ENCODE peak calls at places on chromosome 3, in six cellular contexts. F, K, Q, P, M and Y are unnamed samples.

GRCh38 chr3:37141676-37142075 is 32.7 kb downstream of the LRRFIP2 start:
- DNase-seq in F (no peak), P (no peak), M (no peak), Q (no peak), K (no peak), Y (no peak)

GRCh38 chr3:72042397-72043211 is 257.7 kb upstream of the PROK2 start:
- DNase-seq in P (no peak), F (no peak), K (peak; percentile 68), M (no peak), Q (peak; percentile 91), Y (peak; percentile 88)

GRCh38 chr3:52112056-52112455 is 42.2 kb downstream of the POC1A start:
- DNase-seq in Q (no peak), K (peak; percentile 11), P (no peak), M (no peak), F (no peak), Y (no peak)

GRCh38 chr3:164641071-164641470 is 437.2 kb downstream of the SI start:
- DNase-seq in F (no peak), P (no peak), K (no peak), Q (peak; percentile 57), M (no peak), Y (peak; percentile 52)

GRCh38 chr3:188432826-188433525 is 279.0 kb downstream of the LPP start:
- DNase-seq in M (peak; percentile 67), K (no peak), F (no peak), Q (peak; percentile 32), P (no peak), Y (peak; percentile 35)

GRCh38 chr3:60931452-60931851 is 319.8 kb downstream of the FHIT start:
- DNase-seq in P (no peak), M (no peak), K (no peak), F (no peak), Q (no peak), Y (no peak)

GRCh38 chr3:144415492-144415891 is 443.9 kb downstream of the DIPK2A start:
- DNase-seq in F (no peak), Q (no peak), P (no peak), K (no peak), M (no peak), Y (no peak)

GRCh38 chr3:153640689-153641308 is 478.8 kb downstream of the RAP2B start:
- DNase-seq in P (no peak), F (peak; percentile 2), K (no peak), Q (no peak), M (no peak), Y (no peak)

GRCh38 chr3:71502066-71502465 is 81.5 kb downstream of the FOXP1 start:
- DNase-seq in P (no peak), Q (no peak), F (no peak), M (no peak), K (no peak), Y (no peak)

GRCh38 chr3:157075693-157076420 is 84.1 kb downstream of the CCNL1 start:
- DNase-seq in P (no peak), M (no peak), Q (peak; percentile 85), F (no peak), K (no peak), Y (peak; percentile 48)

GRCh38 chr3:10142707-10143560 is 1.4 kb downstream of the VHL start:
- DNase-seq in F (no peak), K (no peak), P (no peak), Q (no peak), M (no peak), Y (peak; percentile 58)

GRCh38 chr3:64054488-64054887 is 31.2 kb upstream of the PSMD6 start:
- DNase-seq in P (no peak), K (no peak), F (no peak), Q (no peak), M (no peak), Y (no peak)

GRCh38 chr3:194450341-194450740 is 36.5 kb downstream of the ATP13A3 start:
- DNase-seq in M (no peak), P (no peak), F (no peak), Q (no peak), K (no peak), Y (no peak)

GRCh38 chr3:49248828-49249227 is 28.2 kb downstream of the C3orf62 start:
- DNase-seq in M (peak; percentile 29), F (no peak), P (no peak), K (no peak), Q (peak; percentile 40), Y (peak; percentile 42)

GRCh38 chr3:42546691-42547213 is 35.0 kb downstream of the SEC22C start:
- DNase-seq in F (no peak), Q (no peak), P (no peak), M (no peak), K (no peak), Y (no peak)

GRCh38 chr3:176799675-176800074 is 397.6 kb downstream of the TBL1XR1 start:
- DNase-seq in P (no peak), F (peak; percentile 6), Q (no peak), M (no peak), K (no peak), Y (no peak)

GRCh38 chr3:190811775-190812480 is 50.6 kb downstream of the GMNC start:
- DNase-seq in Q (peak; percentile 60), F (peak; percentile 81), M (peak; percentile 33), P (no peak), K (no peak), Y (peak; percentile 81)

GRCh38 chr3:145904138-145904537 is 256.8 kb downstream of the PLOD2 start:
- DNase-seq in Q (no peak), K (no peak), M (no peak), F (no peak), P (no peak), Y (no peak)

GRCh38 chr3:128322030-128323022 is 144.4 kb downstream of the DNAJB8 start:
- DNase-seq in P (no peak), Q (peak; percentile 50), M (peak; percentile 42), F (peak; percentile 69), K (peak; percentile 63), Y (peak; percentile 50)

GRCh38 chr3:52614689-52615088 is 71.0 kb downstream of the PBRM1 start:
- DNase-seq in Q (no peak), M (no peak), P (no peak), F (no peak), K (no peak), Y (peak; percentile 42)

GRCh38 chr3:156626104-156626503 is 48.3 kb upstream of the TIPARP start:
- DNase-seq in M (no peak), P (no peak), Q (no peak), F (no peak), K (no peak), Y (no peak)

GRCh38 chr3:116743062-116743461 is 33.5 kb downstream of the TUSC7 start:
- DNase-seq in M (no peak), K (no peak), F (no peak), P (no peak), Q (no peak), Y (no peak)

GRCh38 chr3:53996153-53996861 is 104.6 kb upstream of the SELENOK start:
- DNase-seq in P (no peak), K (no peak), Q (no peak), F (no peak), M (no peak), Y (no peak)

GRCh38 chr3:62822905-62823304 is 52.3 kb downstream of the CADPS start:
- DNase-seq in P (no peak), F (no peak), Q (no peak), K (no peak), M (no peak), Y (no peak)
- H3K4me3 ChIP-seq in P (no peak overlapping the region), F (no peak overlapping the region), Q (no peak overlapping the region), K (no peak overlapping the region), M (no peak overlapping the region), Y (no peak overlapping the region)

DNA sequence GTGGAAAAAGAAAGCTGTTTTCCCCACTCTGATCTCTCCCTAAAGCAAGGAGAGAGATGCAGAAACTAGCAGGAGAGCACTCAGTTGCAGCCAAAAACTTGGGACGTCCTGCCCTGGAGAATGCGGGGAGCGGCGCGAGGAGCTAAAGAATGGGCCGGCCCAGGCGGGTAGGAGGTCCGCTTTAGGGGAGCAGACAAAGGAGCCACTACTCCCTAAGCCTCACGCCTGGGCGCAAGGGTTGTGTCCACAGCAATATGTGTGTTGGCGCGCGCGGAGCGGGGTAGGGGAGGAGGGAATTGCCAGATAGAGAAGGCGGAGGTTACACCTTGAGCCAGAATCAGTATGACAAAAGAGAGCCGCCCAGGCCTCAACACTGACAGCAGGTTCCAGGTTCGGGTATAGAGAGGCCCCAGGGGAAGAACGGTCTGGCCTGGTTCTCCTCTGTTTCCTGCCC is 2.9 kb downstream of the WNT5A start:
- DNase-seq in M (no peak), K (no peak), P (no peak), F (peak; percentile 56), Q (no peak), Y (no peak)
- H3K4me3 ChIP-seq in M (no peak overlapping the region), K (no peak overlapping the region), P (peak overlapping the region; percentile 25), F (peak overlapping the region; percentile 74), Q (peak overlapping the region; percentile 98), Y (peak overlapping the region; percentile 92)

GRCh38 chr3:105997466-105997799 is 128.6 kb upstream of the CBLB start:
- DNase-seq in F (no peak), P (no peak), Q (no peak), K (no peak), M (no peak), Y (no peak)

GRCh38 chr3:105996781-105997180 is 128.0 kb upstream of the CBLB start:
- DNase-seq in F (no peak), M (no peak), Q (no peak), P (no peak), K (no peak), Y (no peak)

GRCh38 chr3:105999856-106000255 is 131.0 kb upstream of the CBLB start:
- DNase-seq in K (no peak), Q (no peak), P (no peak), M (no peak), F (no peak), Y (no peak)

GRCh38 chr3:106001923-106002322 is 133.1 kb upstream of the CBLB start:
- DNase-seq in M (no peak), F (no peak), Q (no peak), P (no peak), K (no peak), Y (no peak)

DNA sequence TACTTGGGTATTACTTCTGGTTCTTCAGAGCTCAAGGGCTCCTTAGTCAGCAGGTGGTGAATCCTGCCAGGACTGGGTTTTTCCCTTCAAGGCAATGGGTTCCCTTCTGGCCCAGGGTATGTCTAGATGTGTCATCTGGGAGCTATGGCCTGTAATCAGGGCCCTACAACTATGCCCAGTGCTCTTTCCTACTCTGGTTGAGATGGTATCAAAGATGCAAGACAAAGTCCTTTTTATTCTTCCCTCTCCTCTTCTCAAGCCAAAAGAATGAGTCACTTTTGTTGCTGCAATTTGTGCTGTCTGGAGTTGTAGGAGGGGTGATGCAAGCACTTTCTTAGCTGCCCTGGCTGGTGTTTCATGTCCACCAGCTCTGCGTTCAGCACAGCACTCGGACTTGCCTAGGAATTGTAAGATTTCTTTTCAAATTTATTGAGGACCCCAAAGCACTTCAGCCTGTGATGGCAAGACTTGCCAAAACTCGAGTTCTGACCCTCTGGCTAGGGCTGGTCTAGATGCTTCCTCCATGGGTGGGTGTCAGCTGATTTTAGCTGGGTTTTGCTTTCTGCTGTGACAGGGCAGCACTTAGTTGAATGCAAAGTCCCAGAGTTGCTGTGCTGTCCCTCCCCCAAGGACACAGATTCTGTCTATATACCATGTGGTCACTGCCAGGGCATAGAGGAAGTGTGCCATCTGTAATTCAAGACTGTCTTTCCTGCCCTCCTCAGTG is 129.2 kb upstream of the CBLB start:
- DNase-seq in P (no peak), K (peak; percentile 63), Q (peak; percentile 93), M (no peak), F (no peak), Y (peak; percentile 94)
- H3K4me3 ChIP-seq in P (no peak overlapping the region), K (no peak overlapping the region), Q (peak overlapping the region; percentile 54), M (no peak overlapping the region), F (no peak overlapping the region), Y (peak overlapping the region; percentile 27)

DNA sequence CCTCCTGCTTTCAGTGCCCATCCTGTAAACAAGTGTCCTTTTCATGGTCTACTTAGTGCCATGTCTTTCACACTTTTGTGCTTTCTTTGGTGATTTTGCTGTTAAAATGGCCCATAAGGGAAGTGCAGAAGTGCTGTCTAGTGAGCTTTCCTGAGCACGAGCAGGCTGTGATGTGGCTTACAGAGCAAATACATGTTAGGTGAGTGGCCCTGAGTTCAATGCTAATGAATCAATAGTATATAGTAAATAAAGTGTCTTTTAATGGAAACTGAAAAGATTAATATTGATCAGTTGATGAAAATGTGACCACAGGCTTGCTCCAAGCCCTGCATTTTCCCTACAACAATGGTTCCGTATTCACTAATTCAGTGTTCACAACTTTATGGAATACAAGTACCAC is 5.7 kb downstream of the SH3BP5 start:
- DNase-seq in F (no peak), P (no peak), Q (no peak), M (no peak), K (no peak), Y (no peak)
- H3K4me3 ChIP-seq in F (no peak overlapping the region), P (no peak overlapping the region), Q (no peak overlapping the region), M (no peak overlapping the region), K (no peak overlapping the region), Y (no peak overlapping the region)